ENCODE peak calls at places on chromosomes 5 and 9, in eight cellular contexts. Z is cardiac muscle cell, V is pancreas, M is neural progenitor cell, C is fibroblast of lung, B is uterus, D is right lobe of liver, U is tibial nerve. H is an unnamed sample. For H3K36me3, the result is how much of the 10 kb centered on the place peaks cover.

GRCh38 chr9:116592926-116593325 is 94.2 kb upstream of the TRIM32 start:
- DNase-seq in Z (peak), V (no peak), M (no peak), C (peak), B (no peak), D (no peak), U (no peak), H (no peak)

GRCh38 chr9:79129865-79130480 is 441.8 kb upstream of the TLE4 start:
- DNase-seq in Z (peak), V (no peak), M (peak), C (peak), B (peak), D (peak), U (peak), H (no peak)

GRCh38 chr5:147169399-147169798 is 65.4 kb upstream of the STK32A start:
- DNase-seq in Z (peak), V (no peak), M (no peak), C (peak), B (no peak), D (no peak), U (no peak), H (no peak)

GRCh38 chr9:37449877-37450632 is 15.2 kb downstream of the ZBTB5 start:
- DNase-seq in Z (no peak), V (no peak), M (peak), C (no peak), B (no peak), D (peak), U (no peak), H (no peak)

GRCh38 chr5:454936-455335 is 12.0 kb downstream of the EXOC3 start:
- DNase-seq in Z (no peak), V (no peak), M (no peak), C (no peak), B (peak), D (peak), U (no peak), H (no peak)

GRCh38 chr5:11977904-11978303 is 73.7 kb upstream of the CTNND2 start:
- DNase-seq in Z (no peak), V (no peak), M (no peak), C (no peak), B (no peak), D (no peak), U (no peak), H (no peak)

GRCh38 chr9:115680226-115680625 is 473.4 kb upstream of the PAPPA start:
- DNase-seq in Z (peak), V (no peak), M (no peak), C (peak), B (no peak), D (no peak), U (no peak), H (no peak)

GRCh38 chr5:127886141-127886540 is 182.9 kb downstream of the CCDC192 start:
- DNase-seq in Z (no peak), V (no peak), M (no peak), C (no peak), B (no peak), D (no peak), U (no peak), H (no peak)

GRCh38 chr9:71765693-71766092 is 2.6 kb downstream of the CEMIP2 start:
- DNase-seq in Z (peak), V (no peak), M (no peak), C (peak), B (no peak), D (no peak), U (no peak), H (no peak)
- H3K27ac ChIP-seq in Z (no peak), V (no peak), M (no peak), C (no peak), B (no peak), D (no peak), U (peak), H (peak)

GRCh38 chr9:4689013-4689412 is 9.6 kb downstream of the CDC37L1 start:
- DNase-seq in Z (no peak), V (no peak), M (no peak), C (no peak), B (no peak), D (no peak), U (no peak), H (no peak)
- H3K36me3 ChIP-seq in Z (under half), V (under half), M (under half), C (under half), B (under half), D (under half), U (under half), H (under half)

DNA sequence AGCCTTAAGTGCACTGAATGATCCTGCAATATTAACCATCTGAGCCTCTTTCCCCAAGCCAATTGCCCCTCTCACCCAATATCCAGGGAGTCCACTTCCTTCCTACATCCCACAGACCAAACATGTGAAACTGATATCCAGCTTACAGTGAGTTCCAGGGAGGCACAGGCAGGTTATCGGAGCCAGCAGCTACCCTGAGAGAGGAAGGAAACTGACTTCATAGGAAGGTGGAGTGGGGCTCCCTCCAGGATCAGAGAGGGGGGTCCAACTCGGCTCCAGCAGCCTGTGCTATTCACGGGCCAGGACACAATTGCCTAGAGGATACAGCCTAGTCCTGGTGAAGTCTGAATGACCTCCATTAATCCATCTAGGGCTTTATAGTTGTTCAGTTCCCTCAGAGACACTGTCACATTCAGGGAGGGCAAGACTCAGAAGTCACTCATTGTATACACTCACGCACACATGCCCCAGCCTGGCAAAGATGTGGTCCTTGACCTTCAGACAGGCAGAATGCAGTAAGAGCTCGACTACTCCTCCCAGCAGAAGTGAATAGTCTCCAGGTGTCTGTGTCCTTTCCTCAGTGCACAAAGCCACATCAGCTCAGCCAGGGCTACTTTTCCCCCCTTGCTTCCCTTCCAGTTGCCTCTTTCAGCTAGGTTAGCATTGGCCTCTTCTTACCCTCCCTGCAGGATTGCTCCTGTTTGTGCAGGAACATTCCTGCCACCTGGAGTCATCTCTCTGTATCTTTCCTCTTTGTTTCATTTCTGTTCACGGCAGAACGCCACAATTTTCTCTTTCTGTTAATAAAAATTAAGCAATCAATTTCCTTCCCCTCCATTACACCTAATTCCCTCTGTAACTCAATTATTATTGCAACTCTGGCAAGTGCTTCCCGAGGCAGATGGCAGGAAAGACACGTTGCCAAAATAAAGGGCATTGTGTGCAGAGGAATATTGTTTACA is 501.7 kb downstream of the ARHGEF28 start:
- DNase-seq in Z (peak), V (no peak), M (peak), C (peak), B (no peak), D (no peak), U (no peak), H (no peak)
- TF ChIP-seq CTCF in Z (peak), V (no peak), M (peak), C (no peak), B (peak), D (no peak), U (no peak), H (peak)

GRCh38 chr9:22401671-22402070 is 45.0 kb upstream of the DMRTA1 start:
- DNase-seq in Z (no peak), V (no peak), M (no peak), C (peak), B (no peak), D (no peak), U (no peak), H (peak)

GRCh38 chr9:22392523-22392922 is 54.1 kb upstream of the DMRTA1 start:
- DNase-seq in Z (no peak), V (no peak), M (no peak), C (no peak), B (no peak), D (no peak), U (no peak), H (no peak)

GRCh38 chr9:22395585-22396205 is 50.9 kb upstream of the DMRTA1 start:
- DNase-seq in Z (no peak), V (no peak), M (no peak), C (peak), B (no peak), D (no peak), U (no peak), H (peak)
- H3K27ac ChIP-seq in Z (no peak), V (no peak), M (no peak), C (no peak), B (no peak), D (no peak), U (no peak), H (no peak)